ENCODE peak calls at places on chromosomes 3 and 15, in seven cellular contexts. Y, N, G, B, F, I and Z are unnamed samples.

GRCh38 chr3:107813066-107813465 is 277.8 kb downstream of the CD47 start:
- DNase-seq in F (no peak), I (no peak), Y (no peak), B (peak), N (no peak), G (no peak), Z (peak)

GRCh38 chr3:175179055-175179454 is 319.9 kb downstream of the NAALADL2 start:
- DNase-seq in F (no peak), G (no peak), B (no peak), Y (no peak), I (no peak), N (no peak), Z (no peak)

GRCh38 chr15:52803543-52804306 is 13.6 kb upstream of the ONECUT1 start:
- DNase-seq in Y (no peak), F (no peak), B (no peak), N (no peak), G (no peak), I (no peak), Z (no peak)

GRCh38 chr15:96160269-96160668 is 170.2 kb upstream of the NR2F2 start:
- DNase-seq in Y (no peak), N (no peak), G (no peak), I (no peak), F (no peak), B (peak), Z (peak)

GRCh38 chr15:70156781-70157261 is 59.1 kb upstream of the TLE3 start:
- DNase-seq in N (no peak), F (no peak), I (no peak), B (peak), Y (peak), G (no peak), Z (peak)

GRCh38 chr15:50907866-50908208 is 646 bp upstream of the AP4E1 start:
- DNase-seq in G (peak), F (no peak), N (no peak), B (peak), I (no peak), Y (no peak), Z (peak)

GRCh38 chr3:183018416-183019192 is 38.3 kb upstream of the DCUN1D1 start:
- DNase-seq in Y (no peak), G (no peak), N (no peak), F (no peak), B (no peak), I (no peak), Z (no peak)

GRCh38 chr3:12973827-12974226 is 99.4 kb downstream of the IQSEC1 start:
- DNase-seq in B (no peak), Y (no peak), G (no peak), F (no peak), N (no peak), I (no peak), Z (no peak)

GRCh38 chr3:127729556-127730056 is 56.9 kb downstream of the ABTB1 start:
- DNase-seq in N (no peak), F (no peak), B (peak), I (no peak), Y (no peak), G (no peak), Z (peak)

GRCh38 chr15:32105258-32106248 is 75.2 kb downstream of the CHRNA7 start:
- DNase-seq in B (no peak), N (no peak), Y (peak), I (no peak), F (no peak), G (no peak), Z (no peak)

GRCh38 chr3:69671082-69671952 is 67.9 kb upstream of the MITF start:
- DNase-seq in I (peak), F (no peak), G (no peak), B (peak), Y (no peak), N (no peak), Z (peak)

GRCh38 chr3:194132465-194133358 is 3.2 kb upstream of the HES1 start:
- DNase-seq in I (no peak), N (no peak), F (no peak), G (no peak), Y (no peak), B (no peak), Z (no peak)

GRCh38 chr3:126153695-126154360 is 26.6 kb downstream of the ALDH1L1 start:
- DNase-seq in Y (peak), B (no peak), N (no peak), I (no peak), F (no peak), G (no peak), Z (no peak)

GRCh38 chr15:31171731-31172130 is 70.2 kb upstream of the TRPM1 start:
- DNase-seq in N (no peak), B (no peak), Y (no peak), I (no peak), F (no peak), G (no peak), Z (no peak)

GRCh38 chr3:142930510-142930909 is 33.0 kb downstream of the PAQR9 start:
- DNase-seq in G (no peak), F (no peak), I (no peak), Y (no peak), B (peak), N (no peak), Z (peak)

GRCh38 chr3:37872413-37873160 is 10.9 kb downstream of the CTDSPL start:
- DNase-seq in N (no peak), G (no peak), B (no peak), Y (no peak), F (no peak), I (no peak), Z (peak)

GRCh38 chr15:70535071-70535954 is 228.0 kb downstream of the UACA start:
- DNase-seq in Y (no peak), N (no peak), I (no peak), B (no peak), F (no peak), G (no peak), Z (no peak)

GRCh38 chr3:44114142-44114541 is 127.5 kb upstream of the TOPAZ1 start:
- DNase-seq in N (peak), G (peak), I (peak), Y (peak), B (peak), F (no peak), Z (peak)

GRCh38 chr15:44261007-44261706 is 27.4 kb upstream of the GOLM2 start:
- DNase-seq in F (no peak), G (no peak), Y (no peak), I (no peak), N (no peak), B (no peak), Z (no peak)

GRCh38 chr15:85625431-85625830 is 169.3 kb downstream of the KLHL25 start:
- DNase-seq in Y (no peak), B (no peak), I (no peak), F (no peak), N (no peak), G (no peak), Z (no peak)

GRCh38 chr3:157581331-157581730 is 78.1 kb upstream of the VEPH1 start:
- DNase-seq in N (no peak), I (no peak), B (no peak), G (no peak), F (no peak), Y (no peak), Z (no peak)

GRCh38 chr3:184727357-184728060 is 15.6 kb upstream of the MAGEF1 start:
- DNase-seq in G (peak), F (no peak), N (no peak), I (peak), Y (no peak), B (peak), Z (peak)
- TF ChIP-seq CTCF in G (peak), F (peak), N (peak), I (peak), Y (peak), B (peak), Z (peak)

GRCh38 chr3:47890832-47891620 is 88.1 kb downstream of the DHX30 start:
- DNase-seq in I (no peak), N (no peak), Y (peak), F (no peak), B (peak), G (peak), Z (no peak)
- H3K4me3 ChIP-seq in I (no peak), N (no peak), Y (no peak), F (peak), B (no peak), G (peak), Z (no peak)

GRCh38 chr3:195909294-195909644 is 918 bp upstream of the TNK2 start:
- DNase-seq in F (no peak), I (peak), B (no peak), G (no peak), Y (no peak), N (no peak), Z (no peak)
- TF ChIP-seq CTCF in F (no peak), I (no peak), B (no peak), G (no peak), Y (no peak), N (no peak), Z (no peak)

GRCh38 chr15:79294075-79294474 is 11.6 kb downstream of the ANKRD34C start:
- DNase-seq in F (no peak), B (no peak), N (no peak), G (no peak), I (no peak), Y (no peak), Z (no peak)

GRCh38 chr15:79299836-79300235 is 11.1 kb upstream of the TMED3 start:
- DNase-seq in G (no peak), I (no peak), F (no peak), Y (no peak), N (no peak), B (no peak), Z (no peak)

GRCh38 chr15:79292011-79292410 is 9.5 kb downstream of the ANKRD34C start:
- DNase-seq in G (no peak), B (no peak), F (no peak), I (no peak), N (no peak), Y (no peak), Z (no peak)

GRCh38 chr15:79290642-79291275 is 8.2 kb downstream of the ANKRD34C start:
- DNase-seq in F (no peak), N (no peak), I (no peak), G (no peak), Y (no peak), B (no peak), Z (no peak)

GRCh38 chr15:79296583-79296982 is 14.1 kb downstream of the ANKRD34C start:
- DNase-seq in I (peak), Y (no peak), G (peak), F (no peak), B (no peak), N (no peak), Z (no peak)
- H3K4me3 ChIP-seq in I (no peak), Y (no peak), G (no peak), F (no peak), B (no peak), N (no peak), Z (no peak)

GRCh38 chr15:93981706-93982105 is 249.7 kb upstream of the MCTP2 start:
- DNase-seq in B (no peak), N (no peak), I (no peak), G (no peak), Y (no peak), F (no peak), Z (no peak)
- TF ChIP-seq CTCF in B (no peak), N (no peak), I (no peak), G (no peak), Y (no peak), F (no peak), Z (no peak)

DNA sequence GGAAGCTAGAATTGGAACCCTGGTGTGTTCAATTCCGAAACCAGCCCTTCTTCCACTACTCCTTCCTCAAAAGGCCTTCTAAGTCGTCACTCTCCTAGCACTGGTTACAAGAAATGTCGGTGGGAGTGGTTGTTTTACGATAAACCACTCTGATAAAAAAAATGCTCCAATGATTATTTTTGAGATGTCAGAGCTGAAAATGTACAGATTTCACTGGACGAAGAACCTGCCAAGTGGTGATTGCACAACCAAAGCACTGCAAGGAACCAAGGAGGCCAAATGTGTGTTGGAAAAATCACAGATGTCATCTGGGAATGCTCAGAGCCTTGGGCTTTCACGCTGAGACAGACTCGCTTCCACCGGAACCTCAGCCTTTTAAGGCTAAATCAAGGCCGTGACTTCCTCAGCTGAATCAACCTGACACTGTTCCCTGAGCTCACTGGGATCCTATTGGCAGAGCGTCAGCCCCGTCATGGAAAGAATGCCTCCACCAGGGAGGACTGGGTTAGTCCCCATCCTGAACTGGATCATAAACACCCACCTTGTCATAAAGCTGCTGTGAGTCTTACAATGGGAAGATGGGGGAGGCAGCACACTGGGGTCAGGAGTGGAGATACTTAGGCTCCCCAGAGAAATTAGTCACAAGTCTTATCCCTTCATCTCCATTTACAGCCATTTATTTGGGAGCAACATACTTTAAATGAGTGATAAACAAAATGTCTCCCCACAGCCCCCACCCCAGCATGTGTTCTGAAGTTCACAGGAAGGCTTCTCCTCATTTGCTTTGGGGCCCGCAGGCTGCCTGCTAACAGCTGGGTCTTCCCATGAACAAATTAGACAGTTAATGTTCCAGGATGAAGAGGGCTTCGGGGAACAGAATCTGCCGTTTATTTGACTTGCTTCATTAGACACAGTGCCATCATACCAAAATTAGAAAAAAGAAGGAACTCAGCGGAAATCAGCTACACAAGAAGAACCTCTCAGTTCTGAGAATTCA is 107.9 kb upstream of the THBS1 start:
- DNase-seq in B (peak), N (no peak), F (peak), G (no peak), I (no peak), Y (peak), Z (peak)
- H3K4me3 ChIP-seq in B (no peak), N (no peak), F (no peak), G (no peak), I (no peak), Y (no peak), Z (no peak)